ENCODE peak calls at places on chromosome 19, in four cellular contexts. S, M, N and X are unnamed samples.

GRCh38 chr19:14758816-14759215 is 19.5 kb downstream of the ADGRE2 start:
- DNase-seq in S (no peak), M (peak; percentile 44), N (no peak), X (no peak)

GRCh38 chr19:51485960-51486359 is 7.6 kb downstream of the CEACAM18 start:
- DNase-seq in S (no peak), M (no peak), N (no peak), X (no peak)

GRCh38 chr19:19203012-19203856 is at the start of gene NR2C2AP:
- DNase-seq in S (peak; percentile 97), M (peak; percentile 94), N (peak; percentile 71), X (peak; percentile 92)

GRCh38 chr19:30856376-30856775 is 484.2 kb downstream of the ZNF536 start:
- DNase-seq in S (no peak), M (no peak), N (no peak), X (no peak)

GRCh38 chr19:45781282-45782161 is 768 bp downstream of the DMPK start:
- DNase-seq in S (peak; percentile 52), M (peak; percentile 73), N (no peak), X (no peak)

GRCh38 chr19:51296331-51297093 is 14.9 kb upstream of the IGLON5 start:
- DNase-seq in S (peak; percentile 21), M (no peak), N (no peak), X (no peak)

GRCh38 chr19:3365447-3366103 is 808 bp upstream of the NFIC start:
- DNase-seq in S (peak; percentile 72), M (peak; percentile 59), N (no peak), X (no peak)

GRCh38 chr19:35224681-35225604 is 3.6 kb downstream of the FAM187B start:
- DNase-seq in S (no peak), M (no peak), N (no peak), X (no peak)

GRCh38 chr19:18437481-18438330 is at the start of gene ISYNA1:
- DNase-seq in S (no peak), M (peak; percentile 41), N (no peak), X (no peak)

GRCh38 chr19:1875646-1876493 is 9.4 kb downstream of the ABHD17A start:
- DNase-seq in S (peak; percentile 93), M (peak; percentile 93), N (peak; percentile 64), X (peak; percentile 93)

GRCh38 chr19:8036438-8037099 is 16.0 kb upstream of the CCL25 start:
- DNase-seq in S (no peak), M (no peak), N (no peak), X (no peak)

GRCh38 chr19:32819415-32820400 is 49.9 kb downstream of the SLC7A9 start:
- DNase-seq in S (no peak), M (no peak), N (no peak), X (peak; percentile 62)

GRCh38 chr19:43574424-43575155 is 737 bp downstream of the XRCC1 start:
- DNase-seq in S (no peak), M (peak; percentile 32), N (no peak), X (no peak)

GRCh38 chr19:19485161-19485997 is 30.0 kb downstream of the TSSK6 start:
- DNase-seq in S (peak; percentile 55), M (peak; percentile 41), N (no peak), X (no peak)

GRCh38 chr19:51821921-51822716 is 27.2 kb downstream of the FPR3 start:
- DNase-seq in S (peak; percentile 100), M (peak; percentile 33), N (no peak), X (no peak)

GRCh38 chr19:41144403-41144802 is 30.2 kb downstream of the CYP2F1 start:
- DNase-seq in S (peak; percentile 83), M (peak; percentile 86), N (peak; percentile 58), X (peak; percentile 46)

GRCh38 chr19:34484328-34484727 is 2.8 kb downstream of the WTIP start:
- DNase-seq in S (no peak), M (no peak), N (no peak), X (no peak)

GRCh38 chr19:14434543-14435319 is 1.6 kb downstream of the PKN1 start:
- DNase-seq in S (peak; percentile 47), M (peak; percentile 47), N (no peak), X (no peak)

GRCh38 chr19:49691243-49692101 is 556 bp downstream of the CPT1C start:
- DNase-seq in S (peak; percentile 58), M (peak; percentile 45), N (no peak), X (peak; percentile 87)